ENCODE peak calls at places on chromosomes 7 and 10, in four cellular contexts. One of them, this sample, is unnamed.

GRCh38 chr7:107203607-107204006 is 34.8 kb downstream of the HBP1 start:
- DNase-seq in CD8-positive, alpha-beta T cell: no peak
- DNase-seq in lung: no peak
- DNase-seq in left ventricle myocardium inferior: no peak
- DNase-seq in this sample: no peak

GRCh38 chr7:36686499-36686898 is 37.8 kb downstream of the AOAH start:
- DNase-seq in left ventricle myocardium inferior: no peak
- DNase-seq in lung: no peak
- DNase-seq in CD8-positive, alpha-beta T cell: peak
- DNase-seq in this sample: no peak

GRCh38 chr10:58590152-58590551 is 77.5 kb downstream of the BICC1 start:
- DNase-seq in lung: no peak
- DNase-seq in CD8-positive, alpha-beta T cell: no peak
- DNase-seq in left ventricle myocardium inferior: no peak
- DNase-seq in this sample: no peak

GRCh38 chr7:142381727-142382409 is 124.0 kb upstream of the PRSS58 start:
- DNase-seq in left ventricle myocardium inferior: no peak
- DNase-seq in CD8-positive, alpha-beta T cell: no peak
- DNase-seq in lung: no peak
- DNase-seq in this sample: no peak

GRCh38 chr7:90759752-90760151 is 163.6 kb downstream of the CDK14 start:
- DNase-seq in left ventricle myocardium inferior: no peak
- DNase-seq in lung: no peak
- DNase-seq in CD8-positive, alpha-beta T cell: no peak
- DNase-seq in this sample: no peak

GRCh38 chr10:47063858-47064257 is 152.6 kb downstream of the PTPN20 start:
- DNase-seq in lung: no peak
- DNase-seq in left ventricle myocardium inferior: no peak
- DNase-seq in CD8-positive, alpha-beta T cell: no peak
- DNase-seq in this sample: no peak

GRCh38 chr10:16116404-16117304 is 256.3 kb upstream of the MINDY3 start:
- DNase-seq in lung: no peak
- DNase-seq in CD8-positive, alpha-beta T cell: no peak
- DNase-seq in left ventricle myocardium inferior: no peak
- DNase-seq in this sample: no peak

GRCh38 chr7:30970594-30971094 is 6.9 kb downstream of the GHRHR start:
- DNase-seq in lung: peak
- DNase-seq in left ventricle myocardium inferior: no peak
- DNase-seq in CD8-positive, alpha-beta T cell: no peak
- DNase-seq in this sample: no peak

GRCh38 chr7:24721378-24722030 is 35.8 kb downstream of the GSDME start:
- DNase-seq in lung: no peak
- DNase-seq in left ventricle myocardium inferior: no peak
- DNase-seq in CD8-positive, alpha-beta T cell: no peak
- DNase-seq in this sample: no peak

GRCh38 chr10:91596821-91597396 is 36.0 kb downstream of the PPP1R3C start:
- DNase-seq in CD8-positive, alpha-beta T cell: no peak
- DNase-seq in lung: no peak
- DNase-seq in left ventricle myocardium inferior: no peak
- DNase-seq in this sample: no peak

GRCh38 chr7:77416621-77417371 is 647 bp upstream of the GSAP start:
- DNase-seq in lung: no peak
- DNase-seq in left ventricle myocardium inferior: no peak
- DNase-seq in CD8-positive, alpha-beta T cell: no peak
- DNase-seq in this sample: no peak

GRCh38 chr10:103758294-103758681 is 97.1 kb downstream of the SH3PXD2A start:
- DNase-seq in left ventricle myocardium inferior: no peak
- DNase-seq in CD8-positive, alpha-beta T cell: no peak
- DNase-seq in lung: no peak
- DNase-seq in this sample: no peak
- H3K27ac ChIP-seq in left ventricle myocardium inferior: peak
- H3K27ac ChIP-seq in CD8-positive, alpha-beta T cell: no peak
- H3K27ac ChIP-seq in lung: peak
- H3K27ac ChIP-seq in this sample: peak

GRCh38 chr7:2173184-2173827 is 59.4 kb downstream of the MAD1L1 start:
- DNase-seq in left ventricle myocardium inferior: no peak
- DNase-seq in lung: no peak
- DNase-seq in CD8-positive, alpha-beta T cell: no peak
- DNase-seq in this sample: no peak

GRCh38 chr7:2171855-2172254 is 60.9 kb downstream of the MAD1L1 start:
- DNase-seq in CD8-positive, alpha-beta T cell: no peak
- DNase-seq in left ventricle myocardium inferior: no peak
- DNase-seq in lung: no peak
- DNase-seq in this sample: no peak

GRCh38 chr7:2172311-2173183 is 60.2 kb downstream of the MAD1L1 start:
- DNase-seq in lung: peak
- DNase-seq in left ventricle myocardium inferior: no peak
- DNase-seq in CD8-positive, alpha-beta T cell: no peak
- DNase-seq in this sample: no peak

GRCh38 chr7:2175091-2175490 is 57.7 kb downstream of the MAD1L1 start:
- DNase-seq in lung: no peak
- DNase-seq in left ventricle myocardium inferior: no peak
- DNase-seq in CD8-positive, alpha-beta T cell: no peak
- DNase-seq in this sample: no peak

DNA sequence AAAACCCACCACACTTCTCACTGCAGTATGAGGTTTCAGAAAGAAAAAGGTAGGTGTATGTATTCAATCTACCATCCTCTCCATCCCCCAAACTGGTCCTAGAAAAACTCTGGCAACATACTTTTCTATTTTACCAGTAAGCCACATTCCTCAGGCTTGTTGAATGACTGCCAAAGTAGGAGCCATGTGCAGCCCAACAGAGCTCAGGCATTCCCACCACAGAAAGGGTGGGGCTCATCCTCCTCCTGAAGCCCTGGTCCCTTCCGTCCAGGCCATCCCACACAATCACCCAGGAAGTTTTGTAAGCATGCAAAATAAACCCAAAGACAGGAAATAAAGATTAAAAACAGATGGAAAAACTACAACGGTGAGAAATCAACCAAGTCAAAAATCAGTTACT is 57.2 kb downstream of the MAD1L1 start:
- DNase-seq in lung: peak
- DNase-seq in left ventricle myocardium inferior: no peak
- DNase-seq in CD8-positive, alpha-beta T cell: no peak
- DNase-seq in this sample: no peak
- H3K27ac ChIP-seq in lung: no peak
- H3K27ac ChIP-seq in left ventricle myocardium inferior: peak
- H3K27ac ChIP-seq in CD8-positive, alpha-beta T cell: no peak
- H3K27ac ChIP-seq in this sample: no peak

GRCh38 chr7:131212114-131212513 is 115.6 kb upstream of the MKLN1 start:
- DNase-seq in CD8-positive, alpha-beta T cell: no peak
- DNase-seq in lung: no peak
- DNase-seq in left ventricle myocardium inferior: no peak
- DNase-seq in this sample: no peak
- H3K27ac ChIP-seq in CD8-positive, alpha-beta T cell: no peak
- H3K27ac ChIP-seq in lung: no peak
- H3K27ac ChIP-seq in left ventricle myocardium inferior: no peak
- H3K27ac ChIP-seq in this sample: no peak

GRCh38 chr7:66847879-66848810 is 72.9 kb upstream of the TMEM248 start:
- DNase-seq in CD8-positive, alpha-beta T cell: no peak
- DNase-seq in left ventricle myocardium inferior: no peak
- DNase-seq in lung: no peak
- DNase-seq in this sample: no peak
- H3K27ac ChIP-seq in CD8-positive, alpha-beta T cell: no peak
- H3K27ac ChIP-seq in left ventricle myocardium inferior: no peak
- H3K27ac ChIP-seq in lung: no peak
- H3K27ac ChIP-seq in this sample: no peak

DNA sequence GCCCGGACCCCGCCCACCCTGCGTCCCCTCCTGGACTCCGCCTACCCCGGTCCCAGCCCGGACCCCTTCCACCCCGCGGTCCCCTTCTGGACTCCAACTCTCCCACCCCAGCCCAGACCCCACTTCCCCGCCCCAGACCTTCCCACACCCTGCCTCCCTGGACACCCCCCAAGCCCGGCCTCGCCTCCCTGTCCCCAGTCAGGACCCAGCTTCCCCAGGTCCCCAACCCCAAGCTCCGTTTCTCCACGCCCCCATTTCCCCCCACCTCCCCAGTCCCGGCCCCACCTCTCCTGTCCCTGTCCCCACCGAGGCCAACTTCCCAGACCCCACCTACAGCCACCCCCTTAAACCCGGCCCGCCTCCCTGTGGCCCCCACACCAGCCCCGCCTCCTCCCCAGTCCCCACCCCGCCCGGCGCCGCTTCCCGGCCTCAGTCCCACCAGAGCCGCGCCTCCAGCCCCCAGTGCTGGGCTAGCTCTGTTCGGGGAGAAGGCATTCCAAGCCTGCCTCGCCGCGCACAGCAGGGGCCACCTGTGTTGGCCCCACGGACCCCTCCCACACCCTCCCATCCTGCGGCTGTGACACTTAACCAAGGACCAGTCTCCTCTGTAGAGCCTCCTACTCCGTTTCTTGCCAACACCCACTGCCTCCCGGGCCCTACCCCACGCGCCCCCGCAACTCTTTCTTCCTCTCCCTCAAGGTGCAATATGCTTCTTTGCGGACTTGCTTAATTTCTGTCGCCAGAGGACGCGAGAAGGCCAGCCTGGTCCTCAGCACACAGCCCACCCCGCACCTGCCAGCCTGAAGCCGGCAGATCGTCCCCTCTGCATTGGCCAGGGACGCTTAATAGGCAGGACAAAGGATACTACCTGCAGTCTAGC is 736 bp upstream of the ITIH5 start:
- DNase-seq in left ventricle myocardium inferior: peak
- DNase-seq in CD8-positive, alpha-beta T cell: no peak
- DNase-seq in lung: no peak
- DNase-seq in this sample: no peak
- H3K27ac ChIP-seq in left ventricle myocardium inferior: peak
- H3K27ac ChIP-seq in CD8-positive, alpha-beta T cell: no peak
- H3K27ac ChIP-seq in lung: no peak
- H3K27ac ChIP-seq in this sample: no peak

GRCh38 chr7:135386776-135387175 is 123.1 kb downstream of the CNOT4 start:
- DNase-seq in CD8-positive, alpha-beta T cell: no peak
- DNase-seq in lung: no peak
- DNase-seq in left ventricle myocardium inferior: no peak
- DNase-seq in this sample: no peak
- H3K27ac ChIP-seq in CD8-positive, alpha-beta T cell: no peak
- H3K27ac ChIP-seq in lung: no peak
- H3K27ac ChIP-seq in left ventricle myocardium inferior: no peak
- H3K27ac ChIP-seq in this sample: no peak

GRCh38 chr7:74224511-74224832 is 14.7 kb downstream of the LAT2 start:
- DNase-seq in CD8-positive, alpha-beta T cell: no peak
- DNase-seq in lung: no peak
- DNase-seq in left ventricle myocardium inferior: no peak
- DNase-seq in this sample: no peak

GRCh38 chr7:74225400-74225799 is 15.6 kb downstream of the LAT2 start:
- DNase-seq in left ventricle myocardium inferior: no peak
- DNase-seq in CD8-positive, alpha-beta T cell: no peak
- DNase-seq in lung: no peak
- DNase-seq in this sample: no peak

GRCh38 chr7:74221713-74222112 is 11.9 kb downstream of the LAT2 start:
- DNase-seq in left ventricle myocardium inferior: no peak
- DNase-seq in lung: no peak
- DNase-seq in CD8-positive, alpha-beta T cell: no peak
- DNase-seq in this sample: no peak

GRCh38 chr7:74223711-74224510 is 14.1 kb downstream of the LAT2 start:
- DNase-seq in CD8-positive, alpha-beta T cell: no peak
- DNase-seq in lung: no peak
- DNase-seq in left ventricle myocardium inferior: no peak
- DNase-seq in this sample: no peak

GRCh38 chr7:74222851-74223710 is 13.3 kb downstream of the LAT2 start:
- DNase-seq in lung: no peak
- DNase-seq in CD8-positive, alpha-beta T cell: no peak
- DNase-seq in left ventricle myocardium inferior: no peak
- DNase-seq in this sample: no peak
- H3K27ac ChIP-seq in lung: no peak
- H3K27ac ChIP-seq in CD8-positive, alpha-beta T cell: no peak
- H3K27ac ChIP-seq in left ventricle myocardium inferior: no peak
- H3K27ac ChIP-seq in this sample: no peak

GRCh38 chr10:80194373-80195045 is 10.8 kb downstream of the ANXA11 start:
- DNase-seq in left ventricle myocardium inferior: no peak
- DNase-seq in lung: no peak
- DNase-seq in CD8-positive, alpha-beta T cell: no peak
- DNase-seq in this sample: no peak
- H3K27ac ChIP-seq in left ventricle myocardium inferior: peak
- H3K27ac ChIP-seq in lung: peak
- H3K27ac ChIP-seq in CD8-positive, alpha-beta T cell: no peak
- H3K27ac ChIP-seq in this sample: peak

GRCh38 chr7:78968951-78969350 is 484.5 kb downstream of the MAGI2 start:
- DNase-seq in lung: no peak
- DNase-seq in left ventricle myocardium inferior: no peak
- DNase-seq in CD8-positive, alpha-beta T cell: no peak
- DNase-seq in this sample: no peak

GRCh38 chr7:78967046-78967445 is 486.4 kb downstream of the MAGI2 start:
- DNase-seq in CD8-positive, alpha-beta T cell: no peak
- DNase-seq in left ventricle myocardium inferior: no peak
- DNase-seq in lung: no peak
- DNase-seq in this sample: no peak

GRCh38 chr7:78970440-78970916 is 483.0 kb downstream of the MAGI2 start:
- DNase-seq in CD8-positive, alpha-beta T cell: no peak
- DNase-seq in lung: no peak
- DNase-seq in left ventricle myocardium inferior: no peak
- DNase-seq in this sample: no peak
- H3K27ac ChIP-seq in CD8-positive, alpha-beta T cell: no peak
- H3K27ac ChIP-seq in lung: no peak
- H3K27ac ChIP-seq in left ventricle myocardium inferior: no peak
- H3K27ac ChIP-seq in this sample: no peak

DNA sequence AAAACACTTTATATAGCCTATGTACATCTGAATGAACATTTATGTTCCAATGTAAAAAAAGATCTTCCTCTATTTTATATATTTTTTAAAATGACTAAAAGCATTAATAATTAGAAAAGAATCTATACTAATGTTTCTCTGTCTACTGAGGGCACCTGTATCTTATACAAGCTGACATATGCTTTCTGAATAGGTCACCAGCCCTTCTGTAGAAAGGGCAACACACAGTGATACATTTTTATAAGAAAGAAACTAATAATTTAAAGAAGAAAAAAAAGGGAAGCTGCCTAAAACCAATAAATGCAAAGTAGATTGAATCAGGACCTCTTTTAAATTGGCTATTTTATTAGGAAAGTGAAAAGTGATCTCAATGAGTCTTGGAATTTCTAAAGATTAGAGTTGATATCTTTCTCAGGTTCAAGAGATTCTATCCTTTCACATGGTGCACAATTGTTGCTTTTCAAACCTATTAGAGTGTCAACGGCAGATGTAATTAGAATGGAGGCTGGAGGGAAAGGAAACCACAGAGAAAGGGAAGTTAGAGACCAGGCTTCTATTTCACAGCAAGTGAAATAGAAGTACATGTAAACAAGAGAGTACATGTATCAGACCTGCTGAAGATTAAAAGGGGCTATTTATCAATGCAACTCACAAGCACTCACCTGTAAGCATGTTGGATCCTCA is 6.3 kb downstream of the MTPN start:
- DNase-seq in CD8-positive, alpha-beta T cell: no peak
- DNase-seq in lung: no peak
- DNase-seq in left ventricle myocardium inferior: no peak
- DNase-seq in this sample: no peak
- H3K27ac ChIP-seq in CD8-positive, alpha-beta T cell: no peak
- H3K27ac ChIP-seq in lung: no peak
- H3K27ac ChIP-seq in left ventricle myocardium inferior: no peak
- H3K27ac ChIP-seq in this sample: no peak

This sample was measured in pancreas.